ENCODE peak calls at places on chromosomes 16 and 17, in eight cellular contexts. J is GM03348; G is neuronal stem cell; E is stomach; X is HFF-Myc; B is GM23248; W is NCI-H460; S is stimulated activated CD8-positive, alpha-beta memory T cell treated with anti-CD3 and anti-CD28 coated beads, Interleukin-4, amount 100 ng/mL, for 1 hour. D is an unnamed sample.

GRCh38 chr17:77145635-77146632 is 5.2 kb downstream of the SEC14L1 start:
- DNase-seq in J (peak), G (no peak), E (peak), X (peak), B (peak), W (no peak), S (no peak), D (no peak)

GRCh38 chr17:81445642-81446500 is 50.6 kb downstream of the BAHCC1 start:
- DNase-seq in J (no peak), G (no peak), E (no peak), X (no peak), B (no peak), W (no peak), S (no peak), D (no peak)

GRCh38 chr16:75742424-75743047 is 16.2 kb upstream of the CPHXL start:
- DNase-seq in J (no peak), G (peak), E (no peak), X (no peak), B (no peak), W (no peak), S (no peak), D (no peak)

GRCh38 chr16:17446661-17447060 is 24.1 kb downstream of the XYLT1 start:
- DNase-seq in J (no peak), G (no peak), E (no peak), X (no peak), B (no peak), W (no peak), S (no peak), D (no peak)

GRCh38 chr16:19460397-19460796 is 42.7 kb downstream of the TMC5 start:
- DNase-seq in J (no peak), G (no peak), E (no peak), X (no peak), B (no peak), W (no peak), S (no peak), D (no peak)

GRCh38 chr17:51044964-51045363 is 75.7 kb downstream of the SPAG9 start:
- DNase-seq in J (no peak), G (no peak), E (no peak), X (no peak), B (no peak), W (no peak), S (no peak), D (no peak)

GRCh38 chr16:72961115-72961832 is 86.7 kb downstream of the ZFHX3 start:
- DNase-seq in J (peak), G (no peak), E (no peak), X (no peak), B (peak), W (no peak), S (no peak), D (no peak)

GRCh38 chr17:69067274-69068047 is 6.7 kb upstream of the ABCA9 start:
- DNase-seq in J (no peak), G (no peak), E (no peak), X (no peak), B (no peak), W (no peak), S (no peak), D (no peak)

GRCh38 chr17:41322264-41322902 is 6.9 kb upstream of the KRTAP17-1 start:
- DNase-seq in J (peak), G (peak), E (no peak), X (peak), B (peak), W (peak), S (no peak), D (no peak)

GRCh38 chr16:12573300-12573699 is 230.4 kb downstream of the CPPED1 start:
- DNase-seq in J (no peak), G (no peak), E (no peak), X (no peak), B (no peak), W (no peak), S (no peak), D (no peak)

GRCh38 chr16:70694517-70695218 is 8.8 kb upstream of the MTSS2 start:
- DNase-seq in J (no peak), G (no peak), E (no peak), X (no peak), B (peak), W (no peak), S (no peak), D (no peak)

D was measured in NT2/D1.